ENCODE peak calls at places on chromosomes 7 and 10, in ten cellular contexts. J, Q, X, E, M, O, W, A, R and P are unnamed samples.

GRCh38 chr10:80552151-80552646 is 14.5 kb downstream of the SH2D4B start:
- DNase-seq in M (peak), A (no peak), Q (no peak), O (no peak), J (no peak), E (peak), R (peak), X (no peak), W (peak), P (no peak)

GRCh38 chr10:123549761-123550454 is 116.2 kb upstream of the GPR26 start:
- DNase-seq in X (no peak), M (peak), W (no peak), O (no peak), J (no peak), E (no peak), Q (no peak), R (no peak), A (no peak), P (no peak)

GRCh38 chr7:148941598-148942280 is 57.6 kb upstream of the EZH2 start:
- DNase-seq in Q (peak), O (peak), X (peak), R (peak), E (peak), W (peak), A (peak), M (peak), J (peak), P (no peak)

GRCh38 chr10:45373003-45373782 is 823 bp upstream of the ALOX5 start:
- DNase-seq in E (no peak), O (peak), A (peak), R (no peak), X (peak), J (no peak), W (no peak), Q (no peak), M (no peak), P (no peak)

GRCh38 chr7:31019509-31019908 is 32.6 kb upstream of the ADCYAP1R1 start:
- DNase-seq in A (no peak), X (no peak), M (no peak), E (no peak), R (no peak), O (peak), J (no peak), W (no peak), Q (no peak), P (no peak)

GRCh38 chr7:140013676-140014075 is 49.1 kb downstream of the PARP12 start:
- DNase-seq in O (peak), W (no peak), R (no peak), Q (no peak), E (peak), A (no peak), M (peak), J (no peak), X (no peak), P (no peak)

GRCh38 chr7:134351424-134351823 is 34.7 kb upstream of the SLC35B4 start:
- DNase-seq in A (no peak), W (no peak), J (no peak), X (no peak), Q (no peak), E (no peak), O (no peak), M (no peak), R (no peak), P (no peak)

GRCh38 chr10:72875250-72876055 is 18.1 kb upstream of the OIT3 start:
- DNase-seq in X (no peak), E (no peak), A (no peak), M (no peak), Q (peak), J (no peak), O (no peak), R (peak), W (peak), P (peak)

GRCh38 chr10:11081413-11081812 is 63.7 kb downstream of the CELF2 start:
- DNase-seq in X (no peak), A (no peak), M (no peak), R (no peak), Q (no peak), W (no peak), E (no peak), J (no peak), O (no peak), P (no peak)

GRCh38 chr10:22831586-22831985 is 96.3 kb upstream of the ARMC3 start:
- DNase-seq in W (no peak), E (no peak), O (no peak), Q (no peak), J (no peak), M (no peak), R (peak), A (no peak), X (no peak), P (no peak)

GRCh38 chr10:9814285-9814866 is 1203.3 kb upstream of the CELF2 start:
- DNase-seq in A (no peak), R (no peak), O (no peak), J (no peak), M (no peak), E (no peak), X (no peak), Q (no peak), W (peak), P (peak)

GRCh38 chr7:14717711-14718304 is 184.7 kb downstream of the DGKB start:
- DNase-seq in R (peak), O (no peak), W (peak), J (no peak), A (no peak), X (no peak), M (no peak), Q (no peak), E (no peak), P (no peak)

GRCh38 chr10:978826-979421 is 9.3 kb upstream of the GTPBP4 start:
- DNase-seq in W (peak), M (no peak), Q (no peak), O (no peak), X (no peak), A (no peak), J (no peak), R (no peak), E (no peak), P (no peak)

GRCh38 chr10:49299816-49300139 is 808 bp downstream of the C10orf71 start:
- DNase-seq in J (no peak), W (no peak), E (peak), A (no peak), R (no peak), M (no peak), O (no peak), Q (no peak), X (no peak), P (no peak)

GRCh38 chr10:44704616-44705015 is 206.5 kb upstream of the TMEM72 start:
- DNase-seq in O (no peak), R (no peak), X (no peak), E (no peak), W (no peak), J (no peak), M (no peak), A (no peak), Q (no peak), P (no peak)

GRCh38 chr7:116955340-116955739 is 2.0 kb downstream of the ST7 start:
- DNase-seq in Q (no peak), E (no peak), O (no peak), X (no peak), R (no peak), M (no peak), A (no peak), W (no peak), J (no peak), P (no peak)

GRCh38 chr7:116954443-116954838 is 1.1 kb downstream of the ST7 start:
- DNase-seq in E (no peak), W (no peak), O (no peak), M (no peak), A (no peak), X (no peak), R (no peak), Q (no peak), J (no peak), P (no peak)

GRCh38 chr7:116953372-116953726 is at the start of gene ST7:
- DNase-seq in A (no peak), X (peak), R (peak), E (peak), J (peak), M (peak), Q (no peak), O (peak), W (peak), P (no peak)

GRCh38 chr7:116952640-116953371 is 495 bp upstream of the ST7 start:
- DNase-seq in X (peak), M (peak), A (peak), R (peak), J (peak), E (peak), Q (no peak), W (peak), O (no peak), P (no peak)

DNA sequence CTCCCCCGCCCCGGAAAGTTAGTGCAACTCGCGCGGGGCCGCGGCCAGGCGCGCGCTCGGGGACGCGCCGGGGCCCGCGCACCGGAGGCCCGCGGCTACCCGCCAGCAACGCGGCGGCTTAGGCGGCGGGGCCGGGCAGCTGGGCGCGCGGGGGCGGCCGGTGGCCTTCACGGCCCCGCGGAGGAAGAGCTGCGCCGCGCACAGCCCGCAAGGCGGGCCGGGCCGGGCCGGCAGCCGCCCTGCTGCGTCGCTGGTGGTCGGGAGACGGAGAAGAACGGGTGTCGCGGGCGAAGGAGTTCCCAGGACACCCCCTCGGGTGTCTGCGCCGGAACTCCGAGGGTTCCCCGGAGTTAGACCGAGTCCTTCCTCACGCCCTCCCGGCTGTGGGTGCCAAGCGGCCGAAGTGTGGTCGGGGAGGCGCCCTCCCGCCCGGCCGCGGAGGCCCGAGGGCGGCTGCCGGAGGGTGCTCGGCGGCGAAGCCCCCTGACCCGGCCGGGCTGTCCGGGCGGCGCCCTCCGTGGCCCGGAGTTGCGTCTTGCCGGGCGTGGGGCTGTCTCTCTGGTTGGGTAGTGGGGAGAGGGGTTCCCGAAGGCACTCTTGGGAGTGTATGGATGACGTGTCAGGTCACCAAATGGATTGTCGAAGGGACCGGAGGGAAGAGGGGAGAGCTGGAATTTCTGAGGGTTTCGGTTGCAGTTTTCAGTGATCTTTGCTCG is 584 bp downstream of the ST7 start:
- DNase-seq in M (peak), A (peak), X (peak), R (peak), W (peak), J (peak), E (peak), Q (peak), O (peak), P (peak)
- TF ChIP-seq CTCF in M (no peak), A (no peak), X (no peak), R (no peak), W (no peak), J (no peak), E (no peak), Q (no peak), O (no peak), P (no peak)

GRCh38 chr7:7294914-7295313 is 112.6 kb downstream of the C1GALT1 start:
- DNase-seq in O (no peak), A (no peak), X (no peak), Q (no peak), M (no peak), J (no peak), W (no peak), R (no peak), E (no peak), P (no peak)
- H3K4me3 ChIP-seq in O (no peak), A (no peak), X (no peak), Q (no peak), M (no peak), J (no peak), W (no peak), R (no peak), E (no peak), P (no peak)

DNA sequence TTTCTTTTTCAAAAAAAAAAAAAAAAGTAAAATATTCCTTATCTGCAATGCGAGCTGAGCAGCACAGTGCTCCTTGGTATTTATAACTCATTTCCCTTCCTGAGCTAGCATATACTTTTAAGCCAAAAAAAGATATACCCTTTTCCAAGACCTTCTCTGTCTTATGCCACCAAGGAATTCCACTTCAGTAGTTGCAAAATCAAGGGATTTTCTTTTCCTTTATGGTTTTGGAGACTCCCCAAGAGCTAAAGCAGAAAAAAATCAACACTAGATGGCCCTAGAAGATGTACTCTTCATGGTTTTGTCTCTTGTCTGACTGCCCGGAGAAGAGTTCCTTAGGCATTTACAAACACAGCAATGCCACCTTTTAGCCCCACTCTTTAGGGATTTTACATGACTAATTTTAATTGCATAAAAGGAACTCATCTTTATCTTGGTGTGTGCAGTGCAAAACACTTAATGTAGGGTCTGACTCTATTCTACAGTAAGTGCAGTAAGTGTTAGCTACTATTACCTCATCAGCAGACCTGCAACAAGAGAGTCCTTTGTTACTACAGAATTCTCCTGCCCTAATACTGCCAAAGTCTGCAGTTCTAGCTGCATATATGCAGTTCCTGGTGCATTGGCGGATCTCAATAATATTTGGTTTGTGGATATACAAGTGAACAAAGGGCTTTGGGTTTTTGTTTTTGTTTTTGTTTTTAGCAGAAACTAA is 443.3 kb downstream of the GFRA1 start:
- DNase-seq in J (no peak), R (peak), A (no peak), X (no peak), O (no peak), E (no peak), Q (no peak), W (peak), M (no peak), P (peak)
- TF ChIP-seq CTCF in J (no peak), R (peak), A (no peak), X (no peak), O (no peak), E (no peak), Q (peak), W (peak), M (no peak), P (peak)

GRCh38 chr7:141700291-141700847 is 1.6 kb downstream of the DENND11 start:
- DNase-seq in O (no peak), X (no peak), A (no peak), E (no peak), W (peak), M (no peak), Q (no peak), J (no peak), R (no peak), P (no peak)
- H3K4me3 ChIP-seq in O (peak), X (no peak), A (peak), E (peak), W (peak), M (no peak), Q (peak), J (peak), R (peak), P (peak)

DNA sequence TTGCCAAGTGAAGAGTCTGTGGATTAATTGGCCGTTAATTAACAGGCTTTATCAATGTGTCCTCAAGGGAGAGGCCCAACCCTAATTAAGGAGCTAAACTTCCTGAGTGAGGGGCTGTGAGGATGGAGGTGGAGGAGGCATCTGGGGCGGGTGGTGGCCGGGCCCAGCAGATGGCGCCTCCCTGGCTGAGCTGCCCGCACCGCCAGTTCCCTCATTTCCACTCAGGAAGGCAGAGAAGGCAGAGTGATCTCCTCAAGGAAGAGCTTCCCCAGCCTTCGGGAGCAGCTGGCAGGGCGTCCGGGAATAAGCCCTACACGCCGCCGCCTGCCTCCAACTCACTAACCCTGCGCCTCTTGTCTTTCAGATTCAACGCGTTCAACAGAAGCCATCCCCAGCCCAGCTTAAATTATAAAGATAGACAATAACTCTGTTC is 112.2 kb downstream of the CYTH3 start:
- DNase-seq in O (no peak), W (peak), Q (peak), J (peak), E (peak), R (peak), M (peak), X (peak), A (peak), P (peak)
- TF ChIP-seq CTCF in O (peak), W (peak), Q (peak), J (peak), E (peak), R (peak), M (no peak), X (peak), A (peak), P (peak)